ENCODE peak calls at places on chromosomes 6 and 20, in six cellular contexts. Z is WERI-Rb-1, J is tibial nerve, A is breast epithelium, P is Calu3, U is heart left ventricle. G is an unnamed sample.

GRCh38 chr20:53149184-53149651 is 177.1 kb downstream of the TSHZ2 start:
- DNase-seq in Z (no peak), J (no peak), A (no peak), P (no peak), U (no peak), G (no peak)

GRCh38 chr6:45376310-45377040 is 1.3 kb downstream of the SUPT3H start:
- DNase-seq in Z (no peak), J (no peak), A (no peak), P (no peak), U (no peak), G (no peak)

GRCh38 chr6:112017169-112017568 is 36.7 kb upstream of the CCN6 start:
- DNase-seq in Z (no peak), J (no peak), A (no peak), P (no peak), U (no peak), G (no peak)

GRCh38 chr6:349491-349921 is 42.0 kb upstream of the IRF4 start:
- DNase-seq in Z (no peak), J (no peak), A (no peak), P (no peak), U (no peak), G (no peak)

GRCh38 chr6:37696220-37696840 is 1.4 kb downstream of the MDGA1 start:
- DNase-seq in Z (peak), J (no peak), A (no peak), P (no peak), U (peak), G (no peak)

GRCh38 chr20:35277531-35278395 is at the start of gene MMP24OS:
- DNase-seq in Z (peak), J (peak), A (peak), P (peak), U (peak), G (peak)

GRCh38 chr20:21353236-21353635 is 44.1 kb downstream of the NKX2-4 start:
- DNase-seq in Z (no peak), J (no peak), A (no peak), P (no peak), U (no peak), G (no peak)

GRCh38 chr6:151082079-151082478 is 157.7 kb upstream of the AKAP12 start:
- DNase-seq in Z (no peak), J (no peak), A (no peak), P (no peak), U (no peak), G (no peak)

GRCh38 chr6:143215785-143216184 is 155.1 kb downstream of the AIG1 start:
- DNase-seq in Z (no peak), J (no peak), A (no peak), P (no peak), U (no peak), G (no peak)

GRCh38 chr20:10591956-10592521 is 81.8 kb downstream of the JAG1 start:
- DNase-seq in Z (no peak), J (no peak), A (no peak), P (no peak), U (no peak), G (no peak)

GRCh38 chr6:147954938-147955337 is 387.7 kb upstream of the SASH1 start:
- DNase-seq in Z (no peak), J (no peak), A (no peak), P (no peak), U (no peak), G (no peak)

GRCh38 chr6:3540980-3541379 is 84.1 kb upstream of the SLC22A23 start:
- DNase-seq in Z (no peak), J (no peak), A (no peak), P (no peak), U (no peak), G (no peak)

GRCh38 chr6:88512951-88513350 is 346.8 kb upstream of the CNR1 start:
- DNase-seq in Z (no peak), J (no peak), A (no peak), P (no peak), U (no peak), G (no peak)

GRCh38 chr6:88519227-88520019 is 353.3 kb upstream of the CNR1 start:
- DNase-seq in Z (peak), J (no peak), A (no peak), P (no peak), U (no peak), G (no peak)

GRCh38 chr6:88517737-88518136 is 351.6 kb upstream of the CNR1 start:
- DNase-seq in Z (no peak), J (no peak), A (no peak), P (no peak), U (no peak), G (no peak)

GRCh38 chr6:88513920-88514319 is 347.8 kb upstream of the CNR1 start:
- DNase-seq in Z (no peak), J (no peak), A (no peak), P (no peak), U (no peak), G (no peak)
- TF ChIP-seq CTCF in Z (peak), J (no peak), A (no peak), P (no peak), U (no peak), G (no peak)

GRCh38 chr6:139376604-139377218 is 2.3 kb upstream of the CITED2 start:
- DNase-seq in Z (no peak), J (peak), A (peak), P (peak), U (peak), G (peak)

GRCh38 chr6:139374357-139375238 is at the start of gene CITED2:
- DNase-seq in Z (peak), J (peak), A (peak), P (peak), U (peak), G (peak)

GRCh38 chr6:139373928-139374356 is 506 bp downstream of the CITED2 start:
- DNase-seq in Z (no peak), J (no peak), A (no peak), P (no peak), U (no peak), G (no peak)

GRCh38 chr6:139376054-139376355 is 1.6 kb upstream of the CITED2 start:
- DNase-seq in Z (no peak), J (no peak), A (no peak), P (no peak), U (peak), G (no peak)

DNA sequence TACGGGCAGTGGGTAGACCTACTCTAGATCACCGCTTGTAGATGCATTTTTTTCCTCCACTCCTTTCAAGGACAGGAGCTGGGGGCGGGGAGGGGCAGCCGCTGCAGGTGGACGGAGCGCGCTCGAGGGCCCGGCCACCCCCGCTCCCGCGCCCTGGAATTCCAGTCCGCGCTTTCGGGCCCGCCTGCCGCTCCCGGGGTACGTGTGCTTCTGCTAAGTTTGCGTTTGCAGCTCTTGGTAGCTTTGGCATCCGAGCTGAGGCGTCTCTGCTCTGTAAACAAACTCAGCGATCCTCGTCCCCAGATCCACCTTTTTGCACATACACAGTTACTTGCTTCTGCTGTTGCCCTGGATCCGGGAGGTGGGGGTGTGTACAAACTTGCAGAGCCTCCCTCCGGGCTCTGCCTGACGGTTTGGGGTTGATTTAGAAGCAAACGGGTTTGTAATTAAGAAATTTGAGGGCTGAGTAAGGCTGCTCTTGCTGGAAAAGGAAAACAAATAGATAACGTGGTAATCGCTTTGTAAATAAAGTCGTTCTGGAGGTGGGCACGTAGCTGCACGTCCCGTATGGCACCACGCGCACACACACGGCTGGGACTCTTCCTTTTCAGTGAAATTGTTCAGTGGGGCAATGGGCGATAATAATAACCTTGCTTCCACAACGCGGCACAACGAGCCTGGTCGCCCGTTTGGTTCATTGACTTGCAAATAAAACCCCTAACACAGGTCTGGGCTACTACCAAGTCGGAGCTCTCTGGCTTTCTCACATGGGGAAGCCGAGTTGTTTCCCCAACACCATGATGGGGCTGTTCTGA is 998 bp upstream of the CITED2 start:
- DNase-seq in Z (peak), J (peak), A (peak), P (peak), U (peak), G (peak)
- TF ChIP-seq CTCF in Z (no peak), J (no peak), A (no peak), P (no peak), U (no peak), G (peak)

DNA sequence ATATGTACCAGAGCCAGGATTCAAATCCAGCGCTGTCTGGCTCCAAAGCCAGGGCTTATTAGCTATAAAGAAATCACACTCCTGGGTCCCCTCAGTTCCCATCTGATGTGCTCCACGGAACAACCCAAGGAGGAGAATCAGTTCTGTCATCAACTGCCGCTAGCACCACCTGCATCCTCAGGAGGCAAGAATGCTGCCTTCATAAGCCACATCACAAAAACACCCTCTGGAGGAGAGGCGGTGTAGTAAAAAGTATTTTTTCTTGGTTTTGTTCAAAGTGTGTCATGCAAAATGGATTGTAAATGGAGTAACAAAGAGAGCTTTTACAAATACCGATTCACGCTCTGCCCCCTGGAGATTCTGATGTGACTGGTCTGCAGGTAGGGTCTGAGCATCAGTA is 57.1 kb downstream of the TNFRSF21 start:
- DNase-seq in Z (no peak), J (no peak), A (no peak), P (no peak), U (no peak), G (no peak)
- TF ChIP-seq CTCF in Z (no peak), J (no peak), A (no peak), P (no peak), U (no peak), G (no peak)

DNA sequence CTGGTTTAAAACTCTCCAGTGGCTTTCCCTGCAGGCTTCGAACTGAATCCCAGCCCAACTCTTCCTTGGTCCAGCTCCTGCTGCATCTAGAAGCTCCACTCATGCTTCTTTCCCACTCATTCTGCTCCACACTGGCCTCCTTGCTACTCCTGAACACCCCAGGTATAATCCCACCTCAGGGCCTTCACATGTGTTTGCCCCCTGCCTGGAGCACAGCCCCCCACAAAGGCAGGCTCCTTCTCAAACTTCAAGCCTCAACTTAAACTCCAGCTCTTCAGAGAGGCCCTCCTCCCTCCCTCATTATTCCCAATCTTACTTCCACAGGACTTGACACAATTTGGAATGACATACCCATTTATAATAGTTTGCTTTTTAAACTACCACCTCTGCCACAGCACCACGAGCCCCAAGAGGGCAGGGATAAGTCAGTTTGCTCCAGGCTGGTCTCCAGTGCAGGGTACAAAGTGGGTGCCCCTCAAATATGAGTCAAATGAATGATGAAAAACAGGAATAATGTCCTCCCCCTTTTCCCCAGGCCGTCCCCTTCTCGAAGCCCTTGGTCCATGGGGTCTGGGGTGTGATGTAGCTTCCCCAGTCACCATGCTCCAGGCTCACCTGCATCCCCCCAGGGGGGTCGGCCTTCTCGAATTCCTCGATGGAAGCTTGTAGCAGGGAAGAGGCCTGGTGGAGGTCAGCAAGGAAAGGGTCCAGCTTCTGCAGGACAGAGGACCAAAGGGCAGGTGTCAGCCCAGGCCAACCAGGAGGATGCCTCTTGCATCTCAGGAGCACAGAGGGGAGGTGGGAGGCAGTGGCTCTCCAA is 37.4 kb downstream of the KIAA1755 start:
- DNase-seq in Z (no peak), J (no peak), A (no peak), P (no peak), U (no peak), G (no peak)
- TF ChIP-seq CTCF in Z (no peak), J (no peak), A (no peak), P (no peak), U (peak), G (no peak)

GRCh38 chr6:4957521-4958231 is 46.2 kb downstream of the RPP40 start:
- DNase-seq in Z (peak), J (no peak), A (no peak), P (peak), U (no peak), G (no peak)
- TF ChIP-seq CTCF in Z (peak), J (no peak), A (no peak), P (no peak), U (no peak), G (no peak)

GRCh38 chr20:50152394-50153152 is 950 bp downstream of the PEDS1 start:
- DNase-seq in Z (no peak), J (no peak), A (no peak), P (peak), U (no peak), G (no peak)

GRCh38 chr20:50153153-50153499 is 397 bp downstream of the PEDS1 start:
- DNase-seq in Z (no peak), J (no peak), A (no peak), P (no peak), U (no peak), G (no peak)

GRCh38 chr20:50151034-50151743 is 2.3 kb downstream of the PEDS1 start:
- DNase-seq in Z (no peak), J (no peak), A (no peak), P (peak), U (no peak), G (no peak)

GRCh38 chr20:50149481-50150254 is 3.9 kb downstream of the PEDS1 start:
- DNase-seq in Z (no peak), J (no peak), A (no peak), P (no peak), U (no peak), G (no peak)

GRCh38 chr20:50153500-50154377 is at the start of gene PEDS1:
- DNase-seq in Z (peak), J (peak), A (peak), P (peak), U (peak), G (peak)
- TF ChIP-seq CTCF in Z (no peak), J (peak), A (no peak), P (no peak), U (no peak), G (peak)

DNA sequence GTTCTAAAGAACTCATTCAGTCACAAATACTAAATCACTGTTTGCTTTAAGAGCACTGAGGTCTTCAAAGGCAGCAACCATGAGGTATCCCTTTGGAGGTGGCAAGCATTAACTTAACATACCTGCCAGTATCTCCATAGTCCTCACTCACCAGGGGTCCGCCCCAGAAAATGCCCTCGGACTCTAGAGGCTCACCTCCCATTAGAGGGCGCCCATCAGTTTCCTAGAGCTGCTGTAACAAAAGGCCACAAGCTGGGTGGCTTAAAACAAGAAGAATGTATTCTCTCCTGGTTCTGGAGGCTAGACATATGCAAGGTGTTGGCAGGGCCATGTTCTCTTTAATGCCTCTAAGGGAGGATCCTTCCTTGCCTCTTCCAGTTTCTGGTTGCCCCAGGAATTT is 12.0 kb upstream of the RNGTT start:
- DNase-seq in Z (no peak), J (no peak), A (no peak), P (no peak), U (no peak), G (no peak)
- TF ChIP-seq CTCF in Z (no peak), J (no peak), A (no peak), P (no peak), U (no peak), G (no peak)